ENCODE peak calls at places on chromosomes 6 and 20, in six cellular contexts. One of them, this sample, is unnamed.

GRCh38 chr6:143822584-143823024 is 20.5 kb upstream of the LTV1 start:
- DNase-seq in sigmoid colon: no peak
- DNase-seq in GM12892: no peak
- DNase-seq in HepG2: no peak
- DNase-seq in A549: no peak
- DNase-seq in GM12878: no peak
- DNase-seq in this sample: no peak

GRCh38 chr6:66189915-66190314 is 482.9 kb upstream of the EYS start:
- DNase-seq in sigmoid colon: no peak
- DNase-seq in GM12892: no peak
- DNase-seq in HepG2: peak
- DNase-seq in A549: no peak
- DNase-seq in GM12878: no peak
- DNase-seq in this sample: no peak

GRCh38 chr20:32829291-32830005 is 9.7 kb downstream of the MAPRE1 start:
- DNase-seq in sigmoid colon: peak
- DNase-seq in GM12892: no peak
- DNase-seq in HepG2: no peak
- DNase-seq in A549: no peak
- DNase-seq in GM12878: no peak
- DNase-seq in this sample: no peak

GRCh38 chr6:83514877-83515466 is 2.6 kb downstream of the PRSS35 start:
- DNase-seq in sigmoid colon: no peak
- DNase-seq in GM12892: no peak
- DNase-seq in HepG2: peak
- DNase-seq in A549: peak
- DNase-seq in GM12878: peak
- DNase-seq in this sample: peak

GRCh38 chr20:49583669-49584417 is 15.9 kb upstream of the PTGIS start:
- DNase-seq in sigmoid colon: peak
- DNase-seq in GM12892: no peak
- DNase-seq in HepG2: peak
- DNase-seq in A549: peak
- DNase-seq in GM12878: no peak
- DNase-seq in this sample: peak

GRCh38 chr20:47586648-47587306 is 85.1 kb downstream of the NCOA3 start:
- DNase-seq in sigmoid colon: no peak
- DNase-seq in GM12892: no peak
- DNase-seq in HepG2: no peak
- DNase-seq in A549: no peak
- DNase-seq in GM12878: no peak
- DNase-seq in this sample: no peak

GRCh38 chr20:41221614-41222218 is 84.4 kb downstream of the PLCG1 start:
- DNase-seq in sigmoid colon: no peak
- DNase-seq in GM12892: no peak
- DNase-seq in HepG2: no peak
- DNase-seq in A549: no peak
- DNase-seq in GM12878: no peak
- DNase-seq in this sample: no peak

GRCh38 chr6:106334646-106335448 is 9.3 kb upstream of the ATG5 start:
- DNase-seq in sigmoid colon: peak
- DNase-seq in GM12892: peak
- DNase-seq in HepG2: peak
- DNase-seq in A549: peak
- DNase-seq in GM12878: no peak
- DNase-seq in this sample: peak

GRCh38 chr20:47150403-47151152 is 205.9 kb downstream of the ZMYND8 start:
- DNase-seq in sigmoid colon: peak
- DNase-seq in GM12892: no peak
- DNase-seq in HepG2: peak
- DNase-seq in A549: peak
- DNase-seq in GM12878: no peak
- DNase-seq in this sample: peak

GRCh38 chr6:142236686-142237085 is 65.1 kb upstream of the ADGRG6 start:
- DNase-seq in sigmoid colon: no peak
- DNase-seq in GM12892: no peak
- DNase-seq in HepG2: no peak
- DNase-seq in A549: no peak
- DNase-seq in GM12878: no peak
- DNase-seq in this sample: no peak

GRCh38 chr6:38459291-38459690 is 180.4 kb downstream of the BTBD9 start:
- DNase-seq in sigmoid colon: no peak
- DNase-seq in GM12892: no peak
- DNase-seq in HepG2: no peak
- DNase-seq in A549: no peak
- DNase-seq in GM12878: no peak
- DNase-seq in this sample: no peak

GRCh38 chr6:163354085-163354484 is 60.4 kb upstream of the QKI start:
- DNase-seq in sigmoid colon: no peak
- DNase-seq in GM12892: no peak
- DNase-seq in HepG2: no peak
- DNase-seq in A549: no peak
- DNase-seq in GM12878: no peak
- DNase-seq in this sample: no peak

GRCh38 chr6:46390153-46390876 is 100.9 kb downstream of the RCAN2 start:
- DNase-seq in sigmoid colon: no peak
- DNase-seq in GM12892: no peak
- DNase-seq in HepG2: no peak
- DNase-seq in A549: no peak
- DNase-seq in GM12878: no peak
- DNase-seq in this sample: no peak

GRCh38 chr20:6184086-6184485 is 61.3 kb upstream of the FERMT1 start:
- DNase-seq in sigmoid colon: no peak
- DNase-seq in GM12892: no peak
- DNase-seq in HepG2: peak
- DNase-seq in A549: no peak
- DNase-seq in GM12878: no peak
- DNase-seq in this sample: no peak

GRCh38 chr6:26327450-26328264 is 37.3 kb upstream of the BTN3A2 start:
- DNase-seq in sigmoid colon: no peak
- DNase-seq in GM12892: no peak
- DNase-seq in HepG2: peak
- DNase-seq in A549: no peak
- DNase-seq in GM12878: no peak
- DNase-seq in this sample: peak

GRCh38 chr6:117938324-117938995 is 31.4 kb downstream of the SLC35F1 start:
- DNase-seq in sigmoid colon: no peak
- DNase-seq in GM12892: no peak
- DNase-seq in HepG2: no peak
- DNase-seq in A549: no peak
- DNase-seq in GM12878: no peak
- DNase-seq in this sample: no peak

GRCh38 chr6:15131234-15132195 is 114.4 kb upstream of the JARID2 start:
- DNase-seq in sigmoid colon: no peak
- DNase-seq in GM12892: no peak
- DNase-seq in HepG2: no peak
- DNase-seq in A549: no peak
- DNase-seq in GM12878: no peak
- DNase-seq in this sample: no peak

GRCh38 chr6:3379482-3380060 is 77.3 kb downstream of the SLC22A23 start:
- DNase-seq in sigmoid colon: peak
- DNase-seq in GM12892: no peak
- DNase-seq in HepG2: peak
- DNase-seq in A549: no peak
- DNase-seq in GM12878: no peak
- DNase-seq in this sample: no peak

GRCh38 chr20:23602261-23602660 is 3.5 kb downstream of the CST9 start:
- DNase-seq in sigmoid colon: no peak
- DNase-seq in GM12892: no peak
- DNase-seq in HepG2: no peak
- DNase-seq in A549: no peak
- DNase-seq in GM12878: no peak
- DNase-seq in this sample: no peak

GRCh38 chr20:63325554-63326313 is 32.7 kb downstream of the COL20A1 start:
- DNase-seq in sigmoid colon: peak
- DNase-seq in GM12892: no peak
- DNase-seq in HepG2: no peak
- DNase-seq in A549: no peak
- DNase-seq in GM12878: no peak
- DNase-seq in this sample: no peak

GRCh38 chr6:160030103-160030502 is 61.2 kb downstream of the IGF2R start:
- DNase-seq in sigmoid colon: peak
- DNase-seq in GM12892: no peak
- DNase-seq in HepG2: no peak
- DNase-seq in A549: no peak
- DNase-seq in GM12878: no peak
- DNase-seq in this sample: no peak

GRCh38 chr6:89184344-89184743 is 32.8 kb downstream of the GABRR1 start:
- DNase-seq in sigmoid colon: no peak
- DNase-seq in GM12892: no peak
- DNase-seq in HepG2: no peak
- DNase-seq in A549: no peak
- DNase-seq in GM12878: no peak
- DNase-seq in this sample: no peak

GRCh38 chr6:82348130-82348529 is 15.5 kb upstream of the TPBG start:
- DNase-seq in sigmoid colon: no peak
- DNase-seq in GM12892: no peak
- DNase-seq in HepG2: no peak
- DNase-seq in A549: no peak
- DNase-seq in GM12878: no peak
- DNase-seq in this sample: no peak

GRCh38 chr6:111943723-111944122 is 70.5 kb upstream of the FYN start:
- DNase-seq in sigmoid colon: no peak
- DNase-seq in GM12892: no peak
- DNase-seq in HepG2: no peak
- DNase-seq in A549: no peak
- DNase-seq in GM12878: no peak
- DNase-seq in this sample: no peak
- TF ChIP-seq POLR2A in sigmoid colon: no peak
- TF ChIP-seq POLR2A in GM12892: no peak
- TF ChIP-seq POLR2A in HepG2: no peak
- TF ChIP-seq POLR2A in A549: no peak
- TF ChIP-seq POLR2A in GM12878: no peak
- TF ChIP-seq POLR2A in this sample: no peak

DNA sequence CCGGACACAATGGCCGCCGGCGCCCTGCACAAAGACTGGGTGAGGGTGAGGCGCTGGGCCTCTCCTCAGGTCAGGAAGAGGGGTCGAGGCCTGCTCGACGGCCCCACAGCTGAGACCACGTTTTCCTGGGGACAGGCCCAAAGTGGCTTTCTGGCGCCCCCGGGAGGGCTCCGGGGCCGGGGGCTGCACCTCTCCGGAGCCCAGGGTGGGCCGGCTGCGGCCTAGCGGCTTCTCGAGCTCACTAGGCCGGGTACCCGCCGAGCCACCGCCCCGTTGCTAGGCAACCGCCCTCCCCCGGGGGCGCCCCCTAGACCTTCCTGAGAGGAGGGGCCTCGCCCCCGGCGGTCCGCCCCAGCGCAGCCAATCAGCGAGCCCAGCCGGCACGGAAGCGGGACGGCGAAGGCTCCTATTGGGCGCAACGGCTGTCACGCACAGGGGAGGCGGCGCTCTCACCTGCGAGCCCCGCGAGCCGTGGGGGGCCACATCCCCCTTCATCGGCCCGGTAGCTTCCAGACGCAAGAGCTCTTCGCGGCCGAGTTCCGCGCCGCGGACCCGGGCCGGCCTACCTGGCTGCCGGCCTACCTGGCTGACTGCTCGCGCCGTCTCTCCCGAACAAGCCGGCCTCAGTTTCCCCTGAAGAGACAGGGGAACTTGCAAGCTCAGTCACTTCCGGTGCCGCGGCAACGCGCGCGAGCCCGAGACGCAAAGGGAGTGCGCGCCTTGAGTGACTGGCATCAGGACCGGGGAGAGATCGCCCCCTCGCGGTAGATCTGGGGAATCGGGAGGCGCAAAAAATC is 812 bp upstream of the BCL2L1 start:
- DNase-seq in sigmoid colon: peak
- DNase-seq in GM12892: peak
- DNase-seq in HepG2: peak
- DNase-seq in A549: peak
- DNase-seq in GM12878: peak
- DNase-seq in this sample: peak
- TF ChIP-seq POLR2A in sigmoid colon: peak
- TF ChIP-seq POLR2A in GM12892: peak
- TF ChIP-seq POLR2A in HepG2: peak
- TF ChIP-seq POLR2A in A549: peak
- TF ChIP-seq POLR2A in GM12878: peak
- TF ChIP-seq POLR2A in this sample: peak

GRCh38 chr6:56955171-56956155 is 556 bp downstream of the BEND6 start:
- DNase-seq in sigmoid colon: peak
- DNase-seq in GM12892: peak
- DNase-seq in HepG2: peak
- DNase-seq in A549: peak
- DNase-seq in GM12878: peak
- DNase-seq in this sample: peak
- TF ChIP-seq POLR2A in sigmoid colon: no peak
- TF ChIP-seq POLR2A in GM12892: no peak
- TF ChIP-seq POLR2A in HepG2: no peak
- TF ChIP-seq POLR2A in A549: peak
- TF ChIP-seq POLR2A in GM12878: peak
- TF ChIP-seq POLR2A in this sample: no peak

GRCh38 chr6:112253842-112254816 is at the start of gene LAMA4:
- DNase-seq in sigmoid colon: peak
- DNase-seq in GM12892: no peak
- DNase-seq in HepG2: no peak
- DNase-seq in A549: peak
- DNase-seq in GM12878: no peak
- DNase-seq in this sample: no peak
- TF ChIP-seq POLR2A in sigmoid colon: peak
- TF ChIP-seq POLR2A in GM12892: no peak
- TF ChIP-seq POLR2A in HepG2: no peak
- TF ChIP-seq POLR2A in A549: no peak
- TF ChIP-seq POLR2A in GM12878: no peak
- TF ChIP-seq POLR2A in this sample: no peak

GRCh38 chr6:53793318-53793975 is 1.4 kb upstream of the LRRC1 start:
- DNase-seq in sigmoid colon: peak
- DNase-seq in GM12892: no peak
- DNase-seq in HepG2: peak
- DNase-seq in A549: peak
- DNase-seq in GM12878: no peak
- DNase-seq in this sample: peak
- TF ChIP-seq POLR2A in sigmoid colon: no peak
- TF ChIP-seq POLR2A in GM12892: no peak
- TF ChIP-seq POLR2A in HepG2: peak
- TF ChIP-seq POLR2A in A549: no peak
- TF ChIP-seq POLR2A in GM12878: no peak
- TF ChIP-seq POLR2A in this sample: no peak

DNA sequence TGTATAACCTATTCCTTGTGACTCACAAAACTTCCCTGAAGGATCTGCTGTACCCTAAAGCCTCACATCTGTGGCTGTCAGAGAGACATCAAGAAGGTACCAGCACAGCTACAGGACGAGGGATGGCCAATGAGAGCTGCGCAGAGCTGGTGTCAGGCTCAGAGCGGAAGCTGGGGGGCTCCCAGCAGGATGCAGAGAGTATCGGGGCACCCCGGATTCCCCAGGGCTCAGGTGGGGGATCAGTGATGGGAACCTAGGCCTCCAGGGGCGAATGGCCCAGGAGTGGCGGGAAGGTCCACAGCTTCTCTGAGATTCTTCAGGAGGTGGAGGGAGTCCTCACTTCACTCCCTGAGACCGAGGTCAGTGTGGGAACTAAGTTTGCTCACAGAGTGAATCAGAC is 30.9 kb upstream of the SMOC2 start:
- DNase-seq in sigmoid colon: no peak
- DNase-seq in GM12892: no peak
- DNase-seq in HepG2: no peak
- DNase-seq in A549: no peak
- DNase-seq in GM12878: no peak
- DNase-seq in this sample: no peak
- TF ChIP-seq POLR2A in sigmoid colon: no peak
- TF ChIP-seq POLR2A in GM12892: no peak
- TF ChIP-seq POLR2A in HepG2: no peak
- TF ChIP-seq POLR2A in A549: no peak
- TF ChIP-seq POLR2A in GM12878: no peak
- TF ChIP-seq POLR2A in this sample: no peak